ENCODE peak calls at places on chromosomes 16 and 17, in nine cellular contexts. K is breast epithelium; D is prostate gland; U is tibial artery; C is ovary; O is cardiac muscle cell; M is naive thymus-derived CD4-positive, alpha-beta T cell; S is spleen; J is fibroblast of lung. V is an unnamed sample. For H3K4me1, the result is how much of the 10 kb centered on the place peaks cover.

GRCh38 chr17:48558731-48559608 is 14.1 kb upstream of the HOXB2 start:
- DNase-seq in J (peak), D (no peak), O (no peak), U (no peak), C (no peak), K (no peak), S (no peak), M (no peak), V (no peak)

GRCh38 chr17:16573466-16573865 is 4.5 kb upstream of the ZNF287 start:
- DNase-seq in K (no peak), C (no peak), M (no peak), U (no peak), D (no peak), O (no peak), J (no peak), S (no peak), V (no peak)

GRCh38 chr16:73125860-73126259 is 77.9 kb upstream of the ZFHX3 start:
- DNase-seq in S (no peak), U (no peak), M (no peak), O (no peak), D (no peak), J (peak), C (no peak), K (no peak), V (no peak)

GRCh38 chr17:78933025-78933958 is 8.1 kb upstream of the TIMP2 start:
- DNase-seq in K (peak), O (no peak), D (no peak), S (no peak), U (peak), C (no peak), M (no peak), J (peak), V (peak)

GRCh38 chr17:5391678-5392077 is 27.8 kb downstream of the NUP88 start:
- DNase-seq in C (no peak), S (no peak), O (no peak), M (no peak), U (no peak), K (no peak), J (no peak), D (no peak), V (no peak)

GRCh38 chr16:75406943-75407342 is 26.4 kb downstream of the CFDP1 start:
- DNase-seq in M (no peak), U (no peak), J (no peak), D (no peak), C (no peak), K (no peak), O (no peak), S (no peak), V (no peak)

GRCh38 chr16:22683258-22683657 is 130.7 kb upstream of the HS3ST2 start:
- DNase-seq in U (no peak), D (no peak), K (no peak), J (no peak), S (no peak), C (no peak), M (no peak), O (no peak), V (no peak)

GRCh38 chr16:66502020-66502913 is 47.7 kb downstream of the TK2 start:
- DNase-seq in M (no peak), U (peak), J (peak), C (peak), D (no peak), O (no peak), K (no peak), S (no peak), V (no peak)

GRCh38 chr17:75065562-75066151 is 18.6 kb downstream of the KCTD2 start:
- DNase-seq in K (no peak), J (no peak), U (no peak), O (no peak), D (no peak), S (peak), C (no peak), M (no peak), V (no peak)

GRCh38 chr17:77830816-77831490 is 127.5 kb upstream of the TNRC6C start:
- DNase-seq in K (no peak), D (no peak), O (no peak), S (peak), U (peak), J (no peak), C (peak), M (no peak), V (no peak)

GRCh38 chr17:76125391-76125675 is 15.7 kb downstream of the FOXJ1 start:
- DNase-seq in C (no peak), D (no peak), S (no peak), K (no peak), U (no peak), J (no peak), O (no peak), M (no peak), V (no peak)

DNA sequence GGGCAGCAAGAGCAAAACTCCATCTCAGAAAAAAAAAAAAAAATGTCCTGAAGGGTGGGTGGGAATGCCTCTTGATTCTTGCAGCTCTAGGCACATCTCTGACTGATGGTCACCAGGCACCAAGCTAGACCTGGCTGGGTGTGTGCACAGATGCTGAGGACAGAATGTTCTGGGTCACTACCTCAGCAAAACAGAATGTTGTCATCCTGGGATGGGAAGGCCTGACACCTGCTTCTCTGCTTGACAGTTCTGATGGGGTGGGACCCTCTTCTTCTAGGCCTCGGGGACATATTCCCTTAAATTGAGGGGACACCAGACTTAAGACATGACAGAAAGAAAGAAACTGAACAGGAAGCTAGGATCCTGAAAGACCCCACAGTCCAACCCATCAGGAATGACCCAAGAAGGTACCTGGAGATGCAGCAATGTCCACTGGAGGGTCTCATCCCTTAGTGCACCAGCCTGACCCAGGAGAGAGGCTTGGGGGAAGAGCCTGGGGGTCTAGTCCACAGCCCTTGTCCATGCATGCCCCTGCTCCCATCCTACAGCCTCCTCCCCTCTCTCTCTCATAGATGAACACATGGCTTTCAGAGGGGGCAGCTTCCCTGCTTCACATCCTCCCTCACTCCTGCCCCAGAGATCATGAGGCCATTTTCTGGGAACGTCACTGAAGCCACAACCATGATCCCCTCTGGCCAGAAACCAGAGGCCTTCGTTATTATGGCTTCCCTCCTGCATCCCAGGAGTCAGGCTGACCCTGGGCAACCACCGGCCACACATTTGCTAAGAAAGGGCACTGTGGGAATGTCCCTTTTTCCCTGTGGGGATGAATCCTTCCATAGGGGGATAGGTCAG is 3.8 kb upstream of the STAT5B start:
- DNase-seq in M (peak), O (no peak), S (no peak), U (no peak), D (no peak), J (no peak), K (peak), C (peak), V (no peak)
- H3K4me1 ChIP-seq in M (under half), O (under half), S (under half), U (under half), D (under half), J (under half), K (under half), C (under half), V (under half)

GRCh38 chr16:638836-639235 is 2.7 kb upstream of the METTL26 start:
- DNase-seq in C (no peak), U (no peak), J (no peak), K (no peak), D (no peak), M (no peak), O (no peak), S (no peak), V (no peak)

GRCh38 chr16:643050-643368 is 1.4 kb downstream of the MCRIP2 start:
- DNase-seq in M (no peak), U (no peak), O (no peak), S (peak), C (no peak), J (no peak), K (no peak), D (no peak), V (no peak)

GRCh38 chr16:641326-642188 is at the start of gene MCRIP2:
- DNase-seq in J (peak), S (peak), U (peak), D (peak), C (peak), K (no peak), M (peak), O (peak), V (peak)

GRCh38 chr16:642189-643049 is 791 bp downstream of the MCRIP2 start:
- DNase-seq in J (no peak), U (no peak), O (peak), D (peak), C (peak), K (no peak), M (peak), S (peak), V (no peak)

GRCh38 chr16:640614-641013 is 1.0 kb upstream of the MCRIP2 start:
- DNase-seq in C (no peak), D (no peak), K (no peak), J (no peak), S (no peak), O (no peak), U (no peak), M (no peak), V (no peak)
- H3K4me3 ChIP-seq in C (no peak), D (no peak), K (no peak), J (peak), S (no peak), O (peak), U (no peak), M (no peak), V (no peak)

GRCh38 chr17:27463235-27463677 is 7.0 kb downstream of the KSR1 start:
- DNase-seq in K (no peak), S (no peak), O (no peak), D (no peak), M (no peak), C (no peak), J (no peak), U (no peak), V (no peak)
- H3K4me1 ChIP-seq in K (under half), S (half or more), O (under half), D (under half), M (under half), C (under half), J (under half), U (under half), V (under half)

GRCh38 chr16:71474864-71475263 is 12.8 kb upstream of the ZNF23 start:
- DNase-seq in C (no peak), S (no peak), K (no peak), D (no peak), U (no peak), O (no peak), M (no peak), J (peak), V (no peak)
- H3K4me3 ChIP-seq in C (no peak), S (no peak), K (no peak), D (no peak), U (no peak), O (no peak), M (no peak), J (no peak), V (no peak)

GRCh38 chr16:14309906-14310305 is 238.8 kb downstream of the MRTFB start:
- DNase-seq in S (peak), M (no peak), J (peak), K (no peak), U (no peak), C (no peak), O (no peak), D (no peak), V (peak)

GRCh38 chr16:14309001-14309886 is 238.1 kb downstream of the MRTFB start:
- DNase-seq in J (peak), U (no peak), K (peak), M (no peak), O (no peak), S (peak), D (peak), C (no peak), V (peak)

GRCh38 chr16:14307623-14308356 is 236.7 kb downstream of the MRTFB start:
- DNase-seq in K (no peak), J (no peak), M (no peak), D (no peak), C (no peak), S (peak), U (peak), O (no peak), V (peak)

GRCh38 chr16:14308357-14308723 is 237.2 kb downstream of the MRTFB start:
- DNase-seq in M (no peak), U (no peak), K (no peak), O (no peak), C (no peak), D (no peak), J (no peak), S (peak), V (no peak)

GRCh38 chr16:14310519-14310991 is 239.4 kb downstream of the MRTFB start:
- DNase-seq in J (peak), K (no peak), S (peak), U (no peak), D (no peak), C (no peak), M (no peak), O (no peak), V (peak)
- H3K4me1 ChIP-seq in J (under half), K (under half), S (under half), U (half or more), D (under half), C (under half), M (under half), O (under half), V (half or more)

GRCh38 chr16:2717360-2718263 is 2.4 kb downstream of the PRSS27 start:
- DNase-seq in J (no peak), M (no peak), O (no peak), K (no peak), S (peak), C (no peak), D (no peak), U (no peak), V (no peak)
- H3K4me3 ChIP-seq in J (no peak), M (no peak), O (no peak), K (no peak), S (no peak), C (no peak), D (no peak), U (no peak), V (no peak)